ENCODE peak calls at places on chromosomes 11 and 22, in seven cellular contexts. Y, M, L, T, Z, X and P are unnamed samples.

GRCh38 chr11:44949160-44950035 is 1.3 kb downstream of the TP53I11 start:
- DNase-seq in Y (no peak), M (peak), L (peak), T (peak), Z (peak), X (peak), P (peak)

GRCh38 chr22:44409211-44409648 is 88.8 kb downstream of the RTL6 start:
- DNase-seq in Y (peak), M (no peak), L (no peak), T (no peak), Z (peak), X (no peak), P (no peak)

GRCh38 chr22:46965552-46966494 is 203.4 kb downstream of the TBC1D22A start:
- DNase-seq in Y (no peak), M (no peak), L (peak), T (no peak), Z (peak), X (no peak), P (peak)

GRCh38 chr22:44363980-44364749 is 51.4 kb upstream of the SHISAL1 start:
- DNase-seq in Y (peak), M (no peak), L (no peak), T (no peak), Z (peak), X (no peak), P (peak)

GRCh38 chr11:95794086-95794485 is 3.8 kb downstream of the CEP57 start:
- DNase-seq in Y (no peak), M (no peak), L (peak), T (peak), Z (no peak), X (no peak), P (no peak)

GRCh38 chr11:103798029-103798428 is 238.4 kb upstream of the DDI1 start:
- DNase-seq in Y (no peak), M (no peak), L (peak), T (peak), Z (no peak), X (peak), P (peak)

GRCh38 chr11:113167599-113167998 is 146.8 kb upstream of the TTC12 start:
- DNase-seq in Y (no peak), M (no peak), L (no peak), T (no peak), Z (no peak), X (no peak), P (no peak)

GRCh38 chr22:49964493-49965290 is 4.1 kb downstream of the PIM3 start:
- DNase-seq in Y (peak), M (no peak), L (no peak), T (no peak), Z (peak), X (no peak), P (no peak)

GRCh38 chr11:69374110-69374981 is 80.4 kb downstream of the MYEOV start:
- DNase-seq in Y (peak), M (no peak), L (no peak), T (no peak), Z (peak), X (no peak), P (no peak)

GRCh38 chr22:23035557-23036277 is 34.6 kb upstream of the GNAZ start:
- DNase-seq in Y (no peak), M (no peak), L (no peak), T (no peak), Z (no peak), X (no peak), P (no peak)

GRCh38 chr22:37345863-37346514 is 63.7 kb downstream of the CYTH4 start:
- DNase-seq in Y (no peak), M (no peak), L (peak), T (peak), Z (no peak), X (peak), P (peak)

GRCh38 chr11:6269994-6270393 is 10.4 kb downstream of the CCKBR start:
- DNase-seq in Y (no peak), M (peak), L (no peak), T (no peak), Z (no peak), X (no peak), P (no peak)

GRCh38 chr11:122267602-122268001 is 151.6 kb upstream of the BLID start:
- DNase-seq in Y (no peak), M (no peak), L (peak), T (peak), Z (no peak), X (peak), P (peak)

GRCh38 chr11:128555606-128556005 is 31.8 kb downstream of the ETS1 start:
- DNase-seq in Y (no peak), M (peak), L (no peak), T (peak), Z (no peak), X (peak), P (peak)

GRCh38 chr22:25448435-25449051 is 115.9 kb upstream of the GRK3 start:
- DNase-seq in Y (no peak), M (no peak), L (peak), T (peak), Z (no peak), X (peak), P (peak)

GRCh38 chr22:25451480-25452114 is 112.9 kb upstream of the GRK3 start:
- DNase-seq in Y (no peak), M (no peak), L (peak), T (peak), Z (no peak), X (no peak), P (peak)

GRCh38 chr22:25447689-25448434 is 116.6 kb upstream of the GRK3 start:
- DNase-seq in Y (peak), M (peak), L (peak), T (peak), Z (peak), X (peak), P (peak)

GRCh38 chr22:25452116-25452700 is 112.3 kb upstream of the GRK3 start:
- DNase-seq in Y (no peak), M (no peak), L (peak), T (no peak), Z (no peak), X (peak), P (peak)

GRCh38 chr22:25449781-25450317 is 114.6 kb upstream of the GRK3 start:
- DNase-seq in Y (no peak), M (no peak), L (no peak), T (no peak), Z (no peak), X (peak), P (no peak)
- H3K4me3 ChIP-seq in Y (no peak), M (no peak), L (no peak), T (no peak), Z (no peak), X (no peak), P (peak)

DNA sequence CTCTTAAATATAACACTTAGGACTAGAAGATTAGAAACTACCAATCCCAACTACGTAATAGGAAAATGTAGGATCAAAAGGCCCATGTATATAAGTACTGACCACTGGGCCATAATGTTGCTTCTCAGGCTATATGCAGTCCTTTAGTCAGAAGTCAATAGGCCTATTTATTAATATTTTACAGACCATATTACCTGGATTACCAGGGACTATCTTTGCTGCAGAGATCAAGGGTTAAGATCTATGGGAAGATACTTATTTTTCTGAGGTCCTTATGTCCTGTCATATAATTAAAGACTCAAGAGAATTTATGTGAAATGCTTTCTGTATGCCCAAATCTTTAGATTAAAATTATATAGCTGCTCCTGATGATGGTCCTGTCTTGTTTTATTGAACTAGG is 57.2 kb downstream of the CTNND1 start:
- DNase-seq in Y (no peak), M (no peak), L (no peak), T (no peak), Z (no peak), X (no peak), P (no peak)
- H3K4me3 ChIP-seq in Y (no peak), M (no peak), L (no peak), T (no peak), Z (no peak), X (no peak), P (no peak)

GRCh38 chr11:22680628-22681027 is 14.2 kb downstream of the GAS2 start:
- DNase-seq in Y (no peak), M (peak), L (no peak), T (no peak), Z (no peak), X (no peak), P (no peak)

GRCh38 chr11:22671751-22672150 is 5.3 kb downstream of the GAS2 start:
- DNase-seq in Y (no peak), M (no peak), L (peak), T (no peak), Z (no peak), X (no peak), P (no peak)

GRCh38 chr11:22674470-22675426 is 8.3 kb downstream of the GAS2 start:
- DNase-seq in Y (no peak), M (peak), L (no peak), T (no peak), Z (no peak), X (no peak), P (no peak)

GRCh38 chr11:22681281-22681812 is 14.9 kb downstream of the GAS2 start:
- DNase-seq in Y (no peak), M (no peak), L (no peak), T (no peak), Z (no peak), X (no peak), P (no peak)

DNA sequence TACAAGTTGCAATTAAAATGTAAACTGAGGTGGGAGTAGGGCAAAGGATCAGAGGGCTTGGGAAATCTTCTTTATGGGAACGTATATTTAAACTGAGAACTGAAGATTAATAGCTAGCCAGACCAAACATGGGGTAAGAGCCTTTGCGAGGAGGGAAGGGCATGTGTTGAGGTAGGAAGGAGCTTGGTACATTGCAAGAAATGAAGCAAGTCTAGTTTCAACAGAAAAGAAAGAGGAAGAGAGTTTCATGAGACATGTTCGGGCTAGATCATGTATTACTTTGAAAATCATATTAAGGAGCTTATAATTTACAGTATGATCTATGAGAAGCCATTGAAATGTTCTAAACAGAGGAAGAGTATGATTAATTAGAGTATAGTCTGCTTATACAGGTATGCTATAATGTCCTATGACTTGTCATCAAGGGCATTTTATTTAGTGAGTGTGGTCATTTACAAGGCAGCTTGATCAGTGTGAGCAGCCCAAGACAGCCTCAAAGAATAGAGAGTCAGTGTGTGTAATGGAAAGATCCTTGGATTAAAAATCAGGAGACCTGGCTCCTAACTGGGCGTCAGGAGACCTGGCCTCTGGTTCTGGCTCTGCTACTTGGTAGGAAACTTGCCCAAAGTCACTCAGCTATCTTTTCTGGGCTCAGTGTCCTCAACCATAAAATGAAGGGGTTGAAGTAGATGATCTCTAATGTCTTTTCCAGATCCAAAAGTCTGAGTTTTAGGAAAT is 10.9 kb downstream of the GAS2 start:
- DNase-seq in Y (no peak), M (no peak), L (no peak), T (no peak), Z (no peak), X (no peak), P (no peak)
- H3K4me3 ChIP-seq in Y (no peak), M (no peak), L (no peak), T (no peak), Z (no peak), X (no peak), P (no peak)

GRCh38 chr11:33884035-33884434 is 7.8 kb downstream of the LMO2 start:
- DNase-seq in Y (no peak), M (no peak), L (no peak), T (no peak), Z (no peak), X (no peak), P (no peak)

GRCh38 chr11:33885338-33886005 is 6.4 kb downstream of the LMO2 start:
- DNase-seq in Y (no peak), M (no peak), L (no peak), T (no peak), Z (no peak), X (no peak), P (no peak)

GRCh38 chr11:33877029-33877428 is 14.8 kb downstream of the LMO2 start:
- DNase-seq in Y (no peak), M (no peak), L (no peak), T (no peak), Z (no peak), X (no peak), P (no peak)

GRCh38 chr11:33881651-33882279 is 10.1 kb downstream of the LMO2 start:
- DNase-seq in Y (no peak), M (no peak), L (no peak), T (no peak), Z (no peak), X (no peak), P (no peak)
- H3K4me3 ChIP-seq in Y (no peak), M (no peak), L (no peak), T (no peak), Z (no peak), X (no peak), P (no peak)

GRCh38 chr11:2401436-2401984 is 960 bp downstream of the TSSC4 start:
- DNase-seq in Y (no peak), M (no peak), L (no peak), T (no peak), Z (no peak), X (no peak), P (no peak)

GRCh38 chr11:2400761-2401435 is 348 bp downstream of the TSSC4 start:
- DNase-seq in Y (no peak), M (no peak), L (no peak), T (no peak), Z (no peak), X (no peak), P (peak)

GRCh38 chr11:2400069-2400760 is at the start of gene TSSC4:
- DNase-seq in Y (peak), M (peak), L (peak), T (peak), Z (peak), X (peak), P (peak)

GRCh38 chr11:2402890-2403645 is 2.5 kb downstream of the TSSC4 start:
- DNase-seq in Y (no peak), M (no peak), L (no peak), T (no peak), Z (no peak), X (no peak), P (no peak)

GRCh38 chr11:2402106-2402505 is 1.6 kb downstream of the TSSC4 start:
- DNase-seq in Y (no peak), M (no peak), L (no peak), T (no peak), Z (no peak), X (no peak), P (no peak)
- H3K4me3 ChIP-seq in Y (no peak), M (peak), L (peak), T (peak), Z (no peak), X (peak), P (peak)

DNA sequence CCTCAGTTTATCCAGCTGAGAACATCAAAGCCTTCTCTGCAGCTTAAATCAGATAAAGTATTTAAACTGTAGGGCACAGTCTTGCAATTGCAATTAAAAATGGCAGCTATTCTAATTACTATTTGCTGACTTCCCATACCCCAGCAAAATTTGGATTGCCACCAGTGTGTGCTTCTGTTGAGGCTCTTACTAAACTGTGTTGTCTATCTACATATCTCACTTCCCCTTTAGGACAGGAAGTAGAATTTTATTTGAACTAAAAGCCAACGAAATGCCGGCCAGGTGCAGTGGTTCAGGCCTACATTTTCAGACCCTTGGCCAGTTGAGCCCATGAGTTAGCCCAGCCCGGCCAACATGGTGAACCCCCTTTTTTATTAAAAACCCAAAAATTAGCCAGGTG is 7.1 kb downstream of the SAA4 start:
- DNase-seq in Y (no peak), M (no peak), L (no peak), T (no peak), Z (no peak), X (no peak), P (no peak)
- H3K4me3 ChIP-seq in Y (no peak), M (no peak), L (no peak), T (no peak), Z (no peak), X (no peak), P (no peak)

DNA sequence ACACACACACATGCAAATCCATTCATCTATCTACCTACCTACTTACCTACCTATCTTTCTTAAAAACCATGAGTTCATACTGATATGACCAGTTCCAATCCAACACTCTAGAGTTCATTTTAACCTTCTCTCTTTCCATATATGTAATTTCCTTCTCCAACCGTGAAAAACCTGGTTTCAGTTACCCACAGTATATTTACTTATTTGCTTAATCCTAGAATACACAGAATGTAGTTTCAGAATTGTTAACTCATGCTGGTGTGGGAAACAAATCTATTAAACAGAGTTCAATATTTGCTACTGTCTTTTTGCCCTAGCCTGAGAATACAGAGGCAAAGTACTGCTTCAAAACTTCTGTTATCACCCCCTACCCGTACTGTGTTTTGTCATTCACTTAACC is 101.3 kb downstream of the RRM1 start:
- DNase-seq in Y (no peak), M (no peak), L (no peak), T (no peak), Z (no peak), X (no peak), P (no peak)
- H3K4me3 ChIP-seq in Y (no peak), M (no peak), L (no peak), T (no peak), Z (no peak), X (no peak), P (no peak)

DNA sequence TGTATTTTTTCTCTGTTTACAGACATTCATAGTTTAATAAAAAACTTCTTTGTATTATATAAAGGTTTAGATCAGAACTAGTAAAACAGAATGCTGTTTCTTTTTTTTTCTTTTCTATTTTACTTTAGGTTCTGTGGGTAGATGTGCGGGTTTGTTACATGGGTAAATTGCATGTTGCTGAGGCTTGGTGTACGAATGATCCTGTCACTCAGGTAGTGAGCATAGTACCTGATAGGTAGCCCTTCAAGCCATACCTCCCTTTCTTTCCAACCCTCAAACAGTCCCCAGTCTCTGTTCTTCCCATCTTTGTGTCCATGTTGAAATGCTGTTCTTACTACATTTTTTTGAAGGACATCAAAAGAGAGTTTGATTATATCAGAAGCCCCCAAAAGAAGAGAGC is 3.2 kb downstream of the ATM start:
- DNase-seq in Y (no peak), M (no peak), L (no peak), T (no peak), Z (no peak), X (no peak), P (no peak)
- H3K4me3 ChIP-seq in Y (no peak), M (no peak), L (no peak), T (no peak), Z (no peak), X (no peak), P (no peak)

DNA sequence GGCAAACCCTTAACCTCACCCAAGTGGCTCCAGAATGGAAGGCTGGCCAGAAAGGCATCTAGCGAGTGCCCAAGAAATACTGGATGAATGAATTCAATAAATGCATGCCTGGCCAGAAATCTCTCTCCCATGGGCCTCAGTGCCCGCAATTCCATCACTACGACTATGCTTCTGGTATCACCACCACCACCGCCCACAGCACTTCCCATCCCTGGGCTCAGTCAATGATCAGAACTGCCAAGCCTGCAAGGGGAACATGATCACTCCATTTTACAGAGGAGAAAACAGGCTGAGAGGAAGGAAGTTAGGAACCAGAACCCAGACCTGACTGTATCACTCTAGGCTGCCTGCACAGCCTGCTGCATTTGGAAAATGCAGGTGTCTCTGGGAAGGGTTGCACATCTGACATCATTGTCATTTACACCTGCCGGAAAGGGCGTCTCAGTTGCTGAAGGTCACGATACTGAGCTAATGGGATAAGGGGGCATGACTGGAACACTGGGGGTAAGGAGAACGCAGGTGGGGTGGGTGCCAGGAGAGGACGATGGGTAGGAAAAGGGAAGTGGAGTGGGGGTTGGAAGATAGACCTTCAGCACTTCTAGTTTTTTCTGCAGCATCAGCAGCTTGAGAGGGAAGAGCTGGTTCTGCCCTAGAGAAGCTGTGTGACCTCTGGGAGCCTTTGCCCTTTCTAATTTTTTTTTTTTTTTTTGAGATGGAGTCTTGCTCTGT is 3.2 kb downstream of the GPR152 start:
- DNase-seq in Y (no peak), M (no peak), L (no peak), T (no peak), Z (no peak), X (no peak), P (no peak)
- H3K4me3 ChIP-seq in Y (no peak), M (no peak), L (no peak), T (no peak), Z (no peak), X (no peak), P (no peak)

GRCh38 chr11:3049430-3050243 is 7.6 kb downstream of the CARS1 start:
- DNase-seq in Y (peak), M (peak), L (peak), T (peak), Z (peak), X (peak), P (peak)
- H3K4me3 ChIP-seq in Y (no peak), M (no peak), L (no peak), T (no peak), Z (no peak), X (peak), P (peak)